ENCODE peak calls at places on chromosomes 13 and 19, in four cellular contexts. P is cardiac fibroblast, Q is brain microvascular endothelial cell, Z is prostate gland. E is an unnamed sample.

GRCh38 chr13:107466326-107466725 is 749.0 kb downstream of the LIG4 start:
- DNase-seq in Z (no peak), Q (peak; percentile 68), P (no peak), E (no peak)

GRCh38 chr13:24004971-24005370 is 107.7 kb upstream of the C1QTNF9B start:
- DNase-seq in Z (no peak), Q (no peak), P (no peak), E (no peak)

GRCh38 chr19:31406106-31406505 is 56.9 kb upstream of the TSHZ3 start:
- DNase-seq in P (no peak), Q (no peak), Z (no peak), E (no peak)

GRCh38 chr13:26719356-26719945 is 41.1 kb downstream of the GPR12 start:
- DNase-seq in Q (no peak), P (no peak), Z (no peak), E (no peak)

GRCh38 chr13:62168891-62169290 is 753.2 kb upstream of the PCDH20 start:
- DNase-seq in Q (no peak), P (no peak), Z (no peak), E (no peak)

GRCh38 chr13:73168226-73168992 is 109.6 kb downstream of the KLF5 start:
- DNase-seq in P (peak; percentile 38), Z (no peak), Q (peak; percentile 12), E (no peak)

GRCh38 chr19:35509861-35510625 is 3.4 kb downstream of the DMKN start:
- DNase-seq in Q (no peak), P (peak; percentile 57), Z (peak; percentile 84), E (no peak)

GRCh38 chr13:51519839-51520238 is 64.4 kb upstream of the WDFY2 start:
- DNase-seq in P (peak; percentile 64), Q (no peak), Z (peak; percentile 27), E (no peak)

GRCh38 chr19:55554749-55555152 is 9.4 kb upstream of the SBK3 start:
- DNase-seq in Q (no peak), P (no peak), Z (no peak), E (no peak)

GRCh38 chr13:20828540-20829364 is 55.0 kb upstream of the EEF1AKMT1 start:
- DNase-seq in P (peak; percentile 75), Z (no peak), Q (no peak), E (no peak)

GRCh38 chr13:75876371-75877050 is 240.4 kb downstream of the LMO7 start:
- DNase-seq in P (peak; percentile 79), Q (peak; percentile 54), Z (peak; percentile 42), E (peak; percentile 21)

GRCh38 chr19:28886708-28887107 is 326.2 kb downstream of the UQCRFS1 start:
- DNase-seq in P (no peak), Q (no peak), Z (no peak), E (no peak)

GRCh38 chr19:30062331-30063183 is 120.5 kb downstream of the URI1 start:
- DNase-seq in Q (no peak), Z (no peak), P (no peak), E (no peak)

GRCh38 chr19:38683393-38684077 is 36.1 kb downstream of the ACTN4 start:
- DNase-seq in Z (peak; percentile 92), P (peak; percentile 87), Q (peak; percentile 95), E (peak; percentile 82)

GRCh38 chr13:42971670-42972355 is 20.2 kb downstream of the EPSTI1 start:
- DNase-seq in Q (peak; percentile 71), Z (no peak), P (peak; percentile 45), E (peak; percentile 65)

GRCh38 chr13:74251778-74252519 is 117.7 kb upstream of the KLF12 start:
- DNase-seq in P (peak; percentile 30), Z (no peak), Q (no peak), E (no peak)

GRCh38 chr19:14363203-14364097 is 17.8 kb upstream of the ADGRE5 start:
- DNase-seq in P (peak; percentile 93), Q (peak; percentile 76), Z (peak; percentile 16), E (no peak)

GRCh38 chr19:40907968-40908735 is 26.1 kb upstream of the CYP2A7 start:
- DNase-seq in P (no peak), Z (no peak), Q (no peak), E (no peak)

GRCh38 chr13:76383671-76384461 is 502.3 kb downstream of the KCTD12 start:
- DNase-seq in P (peak; percentile 83), Z (no peak), Q (peak; percentile 92), E (peak; percentile 76)

GRCh38 chr13:50387124-50387581 is 371.9 kb downstream of the KCNRG start:
- DNase-seq in P (no peak), Q (no peak), Z (peak; percentile 44), E (no peak)

GRCh38 chr19:13986348-13986904 is 19.7 kb downstream of the RFX1 start:
- DNase-seq in Q (peak; percentile 80), P (peak; percentile 77), Z (peak; percentile 42), E (no peak)

GRCh38 chr13:29909975-29910674 is 59.7 kb upstream of the UBL3 start:
- DNase-seq in P (peak; percentile 53), Q (peak; percentile 75), Z (no peak), E (peak; percentile 60)

GRCh38 chr13:48588120-48588519 is 55.2 kb upstream of the RCBTB2 start:
- DNase-seq in Z (no peak), P (no peak), Q (no peak), E (no peak)

GRCh38 chr19:11881151-11881800 is 6.3 kb upstream of the ZNF69 start:
- DNase-seq in Q (peak; percentile 34), P (peak; percentile 66), Z (peak; percentile 49), E (no peak)

DNA sequence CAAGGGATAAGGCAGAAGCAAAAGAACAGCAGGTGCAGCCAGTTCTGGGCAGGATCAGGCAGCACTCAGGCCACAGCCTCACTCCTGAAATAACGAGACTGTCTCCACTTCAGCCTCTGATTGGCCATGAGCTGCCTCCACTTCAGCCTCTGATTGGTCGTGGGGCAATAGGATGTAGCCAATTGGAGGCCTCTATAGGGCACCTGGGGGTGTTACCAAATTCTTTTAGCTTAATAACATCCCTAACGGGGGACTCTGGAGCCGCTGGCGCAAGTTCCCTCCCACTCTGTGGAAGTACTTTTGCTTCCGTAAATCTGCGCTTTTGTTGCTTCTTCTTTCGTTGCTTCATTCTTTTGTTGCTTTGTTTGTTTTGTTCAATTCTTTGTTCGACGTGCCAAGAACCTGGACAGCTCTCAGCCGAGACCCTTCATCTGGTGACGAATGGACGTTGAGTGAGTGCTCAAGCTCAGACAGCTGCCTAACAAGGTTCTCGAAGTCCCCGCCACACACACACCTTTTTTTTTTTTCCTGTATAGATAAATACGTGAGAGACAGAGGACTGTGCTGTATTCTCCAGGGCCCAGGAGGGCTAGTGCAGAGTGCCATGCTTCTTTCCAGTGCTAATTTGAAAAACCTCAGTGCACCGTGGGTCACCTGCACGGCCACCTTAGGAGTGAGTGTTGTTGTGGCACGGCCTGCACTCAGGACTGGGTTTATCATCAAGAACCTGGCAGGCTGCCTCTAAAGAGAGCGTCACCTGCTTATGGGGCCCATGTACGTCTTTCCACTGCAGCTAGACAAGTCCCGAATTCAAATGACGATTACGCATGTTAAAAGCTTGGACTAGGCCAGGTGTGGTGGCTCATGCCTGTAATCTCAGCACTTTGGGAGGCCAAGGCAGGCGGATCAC is 32.0 kb upstream of the TUBGCP3 start:
- DNase-seq in Z (no peak), P (peak; percentile 20), Q (no peak), E (no peak)
- H3K4me3 ChIP-seq in Z (no peak overlapping the region), P (no peak overlapping the region), Q (no peak overlapping the region), E (no peak overlapping the region)

GRCh38 chr19:2429917-2430570 is 2.7 kb upstream of the TIMM13 start:
- DNase-seq in Q (no peak), P (no peak), Z (no peak), E (no peak)

GRCh38 chr19:2428756-2429711 is 1.6 kb upstream of the TIMM13 start:
- DNase-seq in Z (no peak), P (no peak), Q (no peak), E (no peak)

GRCh38 chr19:2432131-2432848 is 4.9 kb upstream of the TIMM13 start:
- DNase-seq in Q (no peak), P (no peak), Z (no peak), E (no peak)

GRCh38 chr19:2433854-2434253 is 6.5 kb upstream of the TIMM13 start:
- DNase-seq in Z (no peak), P (no peak), Q (no peak), E (no peak)

DNA sequence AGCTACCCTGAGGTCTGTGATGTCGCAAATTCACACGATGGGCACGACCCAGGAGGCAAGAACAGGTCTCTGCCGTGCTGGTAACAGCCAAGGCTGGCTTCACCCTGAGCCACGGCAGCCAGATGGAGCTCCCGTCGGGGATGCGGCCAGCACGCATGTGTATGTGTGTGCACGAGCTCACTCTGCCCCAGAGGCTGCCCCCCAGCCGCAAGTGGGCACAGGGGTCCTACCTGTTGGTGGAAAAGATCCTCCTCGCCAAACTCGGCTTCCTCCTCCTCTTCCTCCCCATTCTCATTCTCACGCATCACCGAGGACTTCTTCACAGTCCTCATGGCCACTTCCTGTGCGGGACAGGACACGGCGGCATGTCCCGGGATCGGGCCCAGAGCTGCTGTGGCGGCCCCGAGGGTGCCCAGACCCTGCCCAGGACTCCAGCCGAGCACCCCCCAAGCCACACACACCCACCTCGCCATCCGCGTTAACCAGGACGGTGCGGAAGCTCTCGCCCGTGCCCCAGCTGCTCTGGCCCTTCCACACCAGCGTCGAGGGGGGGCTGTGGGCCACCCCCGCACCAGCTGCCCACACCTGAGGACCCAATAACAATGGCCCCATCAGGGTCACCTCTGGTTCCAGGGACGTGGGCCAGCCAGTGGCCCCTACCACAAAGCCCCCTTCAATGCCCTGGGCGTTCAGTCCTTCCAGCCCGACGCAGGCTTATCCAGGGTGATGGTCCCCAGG is 4.1 kb upstream of the TIMM13 start:
- DNase-seq in Z (no peak), Q (no peak), P (no peak), E (no peak)
- H3K4me3 ChIP-seq in Z (no peak overlapping the region), Q (no peak overlapping the region), P (no peak overlapping the region), E (no peak overlapping the region)

DNA sequence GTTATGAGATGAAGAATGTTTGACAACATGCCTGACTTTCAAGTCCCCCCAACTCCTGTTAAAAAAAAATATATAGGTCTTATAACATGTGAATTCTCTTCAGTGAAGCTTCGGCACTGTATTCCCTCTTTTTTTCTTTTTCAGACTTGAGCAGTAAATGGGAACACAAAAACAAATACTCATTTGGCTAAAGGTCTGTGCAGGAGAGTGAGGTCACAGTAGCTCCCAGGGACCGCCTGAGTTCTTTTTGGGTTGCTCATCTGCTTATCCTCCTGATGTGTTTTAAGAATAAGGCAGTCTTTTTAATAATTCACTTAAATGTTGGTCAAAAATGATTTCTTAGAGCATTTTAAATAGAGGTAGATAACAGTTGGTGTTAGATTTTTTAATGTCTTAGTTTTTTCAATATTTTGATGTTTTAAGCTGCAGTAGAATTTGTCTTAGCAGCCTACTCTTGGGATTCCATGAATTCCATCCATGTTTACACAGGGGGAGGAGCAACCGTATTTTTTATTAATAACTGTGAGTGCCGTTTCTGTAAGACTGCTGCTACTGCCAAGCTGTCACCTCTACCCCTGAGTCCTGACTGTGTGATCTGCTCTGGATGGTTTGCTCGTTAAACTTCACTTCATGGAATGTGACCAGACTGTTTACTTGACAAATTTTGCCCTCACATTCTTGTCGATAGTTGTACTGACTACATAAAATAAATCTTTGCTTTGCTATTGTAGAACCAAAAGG is 14.9 kb downstream of the HNRNPM start:
- DNase-seq in Q (peak; percentile 77), P (peak; percentile 59), Z (no peak), E (peak; percentile 41)
- H3K4me3 ChIP-seq in Q (no peak overlapping the region), P (no peak overlapping the region), Z (no peak overlapping the region), E (no peak overlapping the region)

DNA sequence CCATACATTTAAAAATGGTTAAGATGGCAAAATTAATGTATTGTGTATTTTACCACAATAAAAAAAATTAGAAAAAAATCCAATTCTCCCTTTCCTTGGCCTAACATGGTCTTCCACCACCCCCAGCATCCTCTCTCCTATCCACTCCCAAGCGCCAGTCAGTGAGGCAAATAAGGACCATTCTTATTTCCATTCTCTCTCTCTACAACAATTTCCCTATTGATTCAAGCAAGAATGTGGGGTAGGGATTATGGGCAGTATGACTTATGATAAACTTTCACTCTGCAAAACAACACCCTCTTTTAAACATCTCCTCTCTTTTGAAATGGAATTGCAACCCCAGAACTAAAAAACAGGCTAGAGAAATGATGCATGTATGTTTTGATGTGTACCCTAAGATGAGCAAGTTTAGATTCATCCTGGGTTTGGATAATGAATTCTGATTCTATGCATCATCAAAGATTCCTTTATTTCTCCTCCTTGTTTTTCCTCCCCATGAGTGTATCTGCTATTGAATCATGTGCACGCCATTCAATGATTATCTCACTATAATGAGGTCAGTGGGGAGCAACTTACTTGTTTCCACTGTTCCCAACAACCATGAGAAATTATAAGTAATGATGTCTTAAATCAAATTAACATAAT is 3.5 kb downstream of the STARD13 start:
- DNase-seq in Z (no peak), P (no peak), Q (peak; percentile 58), E (peak; percentile 52)
- H3K4me3 ChIP-seq in Z (no peak overlapping the region), P (peak overlapping the region; percentile 81), Q (peak overlapping the region; percentile 77), E (peak overlapping the region; percentile 5)